ENCODE peak calls at places on chromosomes 16 and 17, in five cellular contexts. One of them, this sample, is unnamed.

GRCh38 chr16:49884033-49884707 is 28.3 kb upstream of the ZNF423 start:
- DNase-seq in osteoblast: peak; percentile 49
- DNase-seq in A549: no peak
- DNase-seq in neuronal stem cell: no peak
- DNase-seq in SK-N-SH: peak; percentile 50
- DNase-seq in this sample: no peak

GRCh38 chr16:87359121-87359520 is 24.5 kb downstream of the FBXO31 start:
- DNase-seq in osteoblast: no peak
- DNase-seq in A549: no peak
- DNase-seq in neuronal stem cell: no peak
- DNase-seq in SK-N-SH: no peak
- DNase-seq in this sample: no peak

GRCh38 chr17:80859004-80859941 is 132.4 kb upstream of the CHMP6 start:
- DNase-seq in osteoblast: peak; percentile 97
- DNase-seq in A549: peak; percentile 37
- DNase-seq in neuronal stem cell: no peak
- DNase-seq in SK-N-SH: peak; percentile 88
- DNase-seq in this sample: no peak

GRCh38 chr16:54957403-54957802 is 26.7 kb downstream of the IRX5 start:
- DNase-seq in osteoblast: peak; percentile 56
- DNase-seq in A549: peak; percentile 47
- DNase-seq in neuronal stem cell: no peak
- DNase-seq in SK-N-SH: no peak
- DNase-seq in this sample: peak; percentile 70

GRCh38 chr17:81444610-81445339 is 49.5 kb downstream of the BAHCC1 start:
- DNase-seq in osteoblast: no peak
- DNase-seq in A549: no peak
- DNase-seq in neuronal stem cell: no peak
- DNase-seq in SK-N-SH: no peak
- DNase-seq in this sample: no peak

GRCh38 chr17:37844158-37844976 is 79.8 kb upstream of the TBC1D3K start:
- DNase-seq in osteoblast: peak; percentile 92
- DNase-seq in A549: peak; percentile 71
- DNase-seq in neuronal stem cell: peak; percentile 47
- DNase-seq in SK-N-SH: peak; percentile 37
- DNase-seq in this sample: peak; percentile 49

GRCh38 chr16:84672276-84673202 is 24.2 kb downstream of the KLHL36 start:
- DNase-seq in osteoblast: peak; percentile 98
- DNase-seq in A549: peak; percentile 68
- DNase-seq in neuronal stem cell: peak; percentile 56
- DNase-seq in SK-N-SH: peak; percentile 82
- DNase-seq in this sample: peak; percentile 81

GRCh38 chr17:30340957-30341356 is 7.1 kb upstream of the TMIGD1 start:
- DNase-seq in osteoblast: no peak
- DNase-seq in A549: no peak
- DNase-seq in neuronal stem cell: no peak
- DNase-seq in SK-N-SH: no peak
- DNase-seq in this sample: no peak

GRCh38 chr16:20102021-20102420 is 28.3 kb upstream of the GPR139 start:
- DNase-seq in osteoblast: no peak
- DNase-seq in A549: no peak
- DNase-seq in neuronal stem cell: no peak
- DNase-seq in SK-N-SH: no peak
- DNase-seq in this sample: no peak

GRCh38 chr16:48559462-48560211 is 50.3 kb downstream of the N4BP1 start:
- DNase-seq in osteoblast: no peak
- DNase-seq in A549: no peak
- DNase-seq in neuronal stem cell: no peak
- DNase-seq in SK-N-SH: no peak
- DNase-seq in this sample: no peak

GRCh38 chr16:88971371-88972097 is 5.5 kb downstream of the CBFA2T3 start:
- DNase-seq in osteoblast: no peak
- DNase-seq in A549: no peak
- DNase-seq in neuronal stem cell: no peak
- DNase-seq in SK-N-SH: no peak
- DNase-seq in this sample: peak; percentile 77

GRCh38 chr17:21288581-21289017 is 4.1 kb downstream of the MAP2K3 start:
- DNase-seq in osteoblast: peak; percentile 84
- DNase-seq in A549: no peak
- DNase-seq in neuronal stem cell: no peak
- DNase-seq in SK-N-SH: no peak
- DNase-seq in this sample: peak; percentile 81

GRCh38 chr17:15371731-15372130 is 30.3 kb upstream of the TEKT3 start:
- DNase-seq in osteoblast: no peak
- DNase-seq in A549: no peak
- DNase-seq in neuronal stem cell: no peak
- DNase-seq in SK-N-SH: no peak
- DNase-seq in this sample: no peak

GRCh38 chr16:53043986-53044571 is 8.6 kb downstream of the CHD9NB start:
- DNase-seq in osteoblast: no peak
- DNase-seq in A549: peak; percentile 18
- DNase-seq in neuronal stem cell: peak; percentile 56
- DNase-seq in SK-N-SH: no peak
- DNase-seq in this sample: no peak

GRCh38 chr17:42674755-42675347 is 1.9 kb downstream of the PLEKHH3 start:
- DNase-seq in osteoblast: peak; percentile 94
- DNase-seq in A549: no peak
- DNase-seq in neuronal stem cell: no peak
- DNase-seq in SK-N-SH: no peak
- DNase-seq in this sample: peak; percentile 28

GRCh38 chr16:2882460-2883026 is 472 bp upstream of the FLYWCH2 start:
- DNase-seq in osteoblast: peak; percentile 98
- DNase-seq in A549: peak; percentile 99
- DNase-seq in neuronal stem cell: peak; percentile 96
- DNase-seq in SK-N-SH: peak; percentile 95
- DNase-seq in this sample: peak; percentile 98

GRCh38 chr16:15770512-15770911 is 86.3 kb downstream of the MYH11 start:
- DNase-seq in osteoblast: peak; percentile 79
- DNase-seq in A549: no peak
- DNase-seq in neuronal stem cell: no peak
- DNase-seq in SK-N-SH: no peak
- DNase-seq in this sample: no peak

GRCh38 chr17:2685696-2686095 is 25.9 kb downstream of the CLUH start:
- DNase-seq in osteoblast: peak; percentile 35
- DNase-seq in A549: no peak
- DNase-seq in neuronal stem cell: no peak
- DNase-seq in SK-N-SH: peak; percentile 28
- DNase-seq in this sample: no peak

GRCh38 chr17:76497979-76498885 is 3.0 kb downstream of the RHBDF2 start:
- DNase-seq in osteoblast: peak; percentile 98
- DNase-seq in A549: peak; percentile 70
- DNase-seq in neuronal stem cell: no peak
- DNase-seq in SK-N-SH: peak; percentile 96
- DNase-seq in this sample: no peak

GRCh38 chr16:3022208-3022696 is 1.5 kb downstream of the HCFC1R1 start:
- DNase-seq in osteoblast: peak; percentile 98
- DNase-seq in A549: peak; percentile 93
- DNase-seq in neuronal stem cell: peak; percentile 73
- DNase-seq in SK-N-SH: no peak
- DNase-seq in this sample: no peak

GRCh38 chr17:12856451-12856850 is 67.2 kb downstream of the ARHGAP44 start:
- DNase-seq in osteoblast: no peak
- DNase-seq in A549: no peak
- DNase-seq in neuronal stem cell: no peak
- DNase-seq in SK-N-SH: no peak
- DNase-seq in this sample: no peak

GRCh38 chr16:66387817-66388332 is 21.4 kb downstream of the CDH5 start:
- DNase-seq in osteoblast: no peak
- DNase-seq in A549: no peak
- DNase-seq in neuronal stem cell: no peak
- DNase-seq in SK-N-SH: no peak
- DNase-seq in this sample: no peak

GRCh38 chr16:16021988-16022682 is 72.7 kb downstream of the ABCC1 start:
- DNase-seq in osteoblast: peak; percentile 97
- DNase-seq in A549: peak; percentile 97
- DNase-seq in neuronal stem cell: peak; percentile 32
- DNase-seq in SK-N-SH: peak; percentile 82
- DNase-seq in this sample: peak; percentile 60

GRCh38 chr17:21157586-21158370 is 31.0 kb downstream of the DHRS7B start:
- DNase-seq in osteoblast: no peak
- DNase-seq in A549: no peak
- DNase-seq in neuronal stem cell: no peak
- DNase-seq in SK-N-SH: no peak
- DNase-seq in this sample: no peak

GRCh38 chr17:45910667-45911066 is 16.3 kb downstream of the MAPT start:
- DNase-seq in osteoblast: no peak
- DNase-seq in A549: no peak
- DNase-seq in neuronal stem cell: no peak
- DNase-seq in SK-N-SH: no peak
- DNase-seq in this sample: no peak

GRCh38 chr16:73043828-73044493 is 4.0 kb downstream of the ZFHX3 start:
- DNase-seq in osteoblast: peak; percentile 91
- DNase-seq in A549: no peak
- DNase-seq in neuronal stem cell: no peak
- DNase-seq in SK-N-SH: no peak
- DNase-seq in this sample: no peak

GRCh38 chr17:39599006-39599664 is 8.6 kb downstream of the NEUROD2 start:
- DNase-seq in osteoblast: peak; percentile 81
- DNase-seq in A549: no peak
- DNase-seq in neuronal stem cell: no peak
- DNase-seq in SK-N-SH: peak; percentile 62
- DNase-seq in this sample: no peak

GRCh38 chr16:87365021-87365713 is 18.4 kb downstream of the FBXO31 start:
- DNase-seq in osteoblast: no peak
- DNase-seq in A549: no peak
- DNase-seq in neuronal stem cell: no peak
- DNase-seq in SK-N-SH: no peak
- DNase-seq in this sample: no peak

GRCh38 chr17:33520404-33521032 is 227.4 kb upstream of the ASIC2 start:
- DNase-seq in osteoblast: no peak
- DNase-seq in A549: peak; percentile 46
- DNase-seq in neuronal stem cell: peak; percentile 71
- DNase-seq in SK-N-SH: peak; percentile 83
- DNase-seq in this sample: peak; percentile 37

GRCh38 chr16:57251352-57251751 is 6.3 kb downstream of the ARL2BP start:
- DNase-seq in osteoblast: no peak
- DNase-seq in A549: no peak
- DNase-seq in neuronal stem cell: no peak
- DNase-seq in SK-N-SH: no peak
- DNase-seq in this sample: no peak

GRCh38 chr17:2101448-2102257 is 46.8 kb downstream of the HIC1 start:
- DNase-seq in osteoblast: no peak
- DNase-seq in A549: no peak
- DNase-seq in neuronal stem cell: no peak
- DNase-seq in SK-N-SH: no peak
- DNase-seq in this sample: no peak

GRCh38 chr17:12230411-12230810 is 209.7 kb downstream of the MAP2K4 start:
- DNase-seq in osteoblast: no peak
- DNase-seq in A549: no peak
- DNase-seq in neuronal stem cell: no peak
- DNase-seq in SK-N-SH: no peak
- DNase-seq in this sample: no peak

GRCh38 chr17:47744168-47745036 is 11.4 kb downstream of the TBX21 start:
- DNase-seq in osteoblast: peak; percentile 65
- DNase-seq in A549: no peak
- DNase-seq in neuronal stem cell: no peak
- DNase-seq in SK-N-SH: no peak
- DNase-seq in this sample: no peak

GRCh38 chr16:10749680-10750035 is 6.0 kb downstream of the NUBP1 start:
- DNase-seq in osteoblast: no peak
- DNase-seq in A549: no peak
- DNase-seq in neuronal stem cell: no peak
- DNase-seq in SK-N-SH: no peak
- DNase-seq in this sample: no peak
- H3K4me2 ChIP-seq in osteoblast: peak overlapping the region; percentile 43
- H3K4me2 ChIP-seq in A549: no peak overlapping the region
- H3K4me2 ChIP-seq in neuronal stem cell: no peak overlapping the region
- H3K4me2 ChIP-seq in SK-N-SH: no peak overlapping the region
- H3K4me2 ChIP-seq in this sample: no peak overlapping the region

GRCh38 chr16:7340938-7341337 is 8.3 kb downstream of the RBFOX1 start:
- DNase-seq in osteoblast: no peak
- DNase-seq in A549: no peak
- DNase-seq in neuronal stem cell: no peak
- DNase-seq in SK-N-SH: no peak
- DNase-seq in this sample: no peak
- H3K27ac ChIP-seq in osteoblast: no peak overlapping the region
- H3K27ac ChIP-seq in A549: no peak overlapping the region
- H3K27ac ChIP-seq in neuronal stem cell: no peak overlapping the region
- H3K27ac ChIP-seq in SK-N-SH: no peak overlapping the region
- H3K27ac ChIP-seq in this sample: no peak overlapping the region

GRCh38 chr16:27547851-27548250 is 1.9 kb downstream of the GTF3C1 start:
- DNase-seq in osteoblast: no peak
- DNase-seq in A549: no peak
- DNase-seq in neuronal stem cell: no peak
- DNase-seq in SK-N-SH: no peak
- DNase-seq in this sample: no peak
- H3K4me2 ChIP-seq in osteoblast: peak overlapping the region; percentile 99
- H3K4me2 ChIP-seq in A549: peak overlapping the region; percentile 79
- H3K4me2 ChIP-seq in neuronal stem cell: no peak overlapping the region
- H3K4me2 ChIP-seq in SK-N-SH: peak overlapping the region; percentile 91
- H3K4me2 ChIP-seq in this sample: peak overlapping the region; percentile 8

DNA sequence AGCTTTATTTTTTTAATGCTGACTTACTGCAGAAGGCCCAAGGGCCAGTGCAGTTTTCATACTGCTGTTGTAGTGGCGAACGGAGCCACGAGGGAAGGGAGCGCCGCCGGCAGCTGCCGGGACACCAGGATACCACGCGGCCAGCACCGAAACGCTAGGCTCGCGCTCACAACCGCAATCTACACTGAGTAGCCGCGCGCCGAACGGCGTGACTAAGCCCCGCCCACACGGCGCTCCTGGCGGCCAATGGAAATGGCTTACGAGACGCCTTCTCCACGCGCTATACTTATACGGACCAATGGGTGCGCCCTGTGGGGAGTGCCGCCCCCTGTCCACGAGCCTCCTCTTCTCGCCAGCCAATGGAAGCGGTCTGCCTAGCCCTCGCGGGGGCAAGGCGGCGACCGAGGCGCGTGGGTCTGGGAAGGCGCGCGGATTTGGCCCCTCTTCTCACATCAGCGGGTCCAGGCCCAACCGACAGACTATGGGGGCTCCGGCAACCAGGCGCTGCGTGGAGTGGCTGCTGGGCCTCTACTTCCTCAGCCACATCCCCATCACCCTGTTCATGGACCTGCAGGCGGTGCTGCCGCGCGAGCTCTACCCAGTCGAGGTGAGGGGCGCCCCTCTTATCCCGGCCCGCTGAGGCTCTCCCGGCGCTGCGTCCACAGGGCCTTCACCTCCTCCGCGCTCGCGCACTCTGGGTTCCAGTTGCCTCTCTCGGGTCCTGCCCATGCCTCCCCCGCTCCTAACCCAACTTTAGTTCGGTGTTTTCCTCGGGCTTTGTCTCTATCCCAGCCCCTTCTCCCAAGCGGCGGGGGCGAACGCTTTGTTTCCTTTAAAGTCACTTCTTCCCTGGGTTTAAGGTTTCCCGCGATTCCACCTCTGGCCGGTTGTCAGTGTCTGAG is at the start of gene TMEM97:
- DNase-seq in osteoblast: peak; percentile 99
- DNase-seq in A549: peak; percentile 98
- DNase-seq in neuronal stem cell: peak; percentile 93
- DNase-seq in SK-N-SH: peak; percentile 96
- DNase-seq in this sample: peak; percentile 98
- H3K27ac ChIP-seq in osteoblast: peak within 1 kb of the TSS; percentile 41
- H3K27ac ChIP-seq in A549: peak within 1 kb of the TSS; percentile 88
- H3K27ac ChIP-seq in neuronal stem cell: peak within 1 kb of the TSS; percentile 74
- H3K27ac ChIP-seq in SK-N-SH: peak within 1 kb of the TSS; percentile 72
- H3K27ac ChIP-seq in this sample: peak within 1 kb of the TSS; percentile 49